ENCODE peak calls at places on chromosomes 5 and 9, in eight cellular contexts. One of them, this sample, is unnamed.

GRCh38 chr5:159051431-159052281 is 48.1 kb downstream of the EBF1 start:
- DNase-seq in neuronal stem cell: no peak
- DNase-seq in RWPE2: no peak
- DNase-seq in AG04450: no peak
- DNase-seq in substantia nigra: peak; percentile 37
- DNase-seq in uterus: peak; percentile 48
- DNase-seq in SK-N-SH: no peak
- DNase-seq in H1: no peak
- DNase-seq in this sample: no peak

GRCh38 chr5:43017438-43017820 is 22.7 kb downstream of the ANXA2R start:
- DNase-seq in uterus: no peak
- DNase-seq in neuronal stem cell: no peak
- DNase-seq in substantia nigra: no peak
- DNase-seq in SK-N-SH: no peak
- DNase-seq in AG04450: no peak
- DNase-seq in H1: no peak
- DNase-seq in RWPE2: no peak
- DNase-seq in this sample: no peak

GRCh38 chr5:172630961-172631360 is 10.1 kb upstream of the NEURL1B start:
- DNase-seq in uterus: peak; percentile 4
- DNase-seq in SK-N-SH: no peak
- DNase-seq in AG04450: no peak
- DNase-seq in neuronal stem cell: no peak
- DNase-seq in RWPE2: peak; percentile 46
- DNase-seq in H1: no peak
- DNase-seq in substantia nigra: no peak
- DNase-seq in this sample: no peak

GRCh38 chr5:175885813-175886212 is 14.4 kb downstream of the CPLX2 start:
- DNase-seq in AG04450: no peak
- DNase-seq in SK-N-SH: no peak
- DNase-seq in uterus: no peak
- DNase-seq in RWPE2: no peak
- DNase-seq in neuronal stem cell: no peak
- DNase-seq in substantia nigra: no peak
- DNase-seq in H1: no peak
- DNase-seq in this sample: no peak

GRCh38 chr9:115058684-115059315 is 59.2 kb downstream of the TNC start:
- DNase-seq in RWPE2: no peak
- DNase-seq in uterus: no peak
- DNase-seq in AG04450: peak; percentile 36
- DNase-seq in SK-N-SH: no peak
- DNase-seq in substantia nigra: no peak
- DNase-seq in H1: no peak
- DNase-seq in neuronal stem cell: no peak
- DNase-seq in this sample: no peak

GRCh38 chr9:134408939-134409737 is 82.9 kb downstream of the RXRA start:
- DNase-seq in SK-N-SH: no peak
- DNase-seq in uterus: no peak
- DNase-seq in neuronal stem cell: no peak
- DNase-seq in RWPE2: no peak
- DNase-seq in AG04450: no peak
- DNase-seq in substantia nigra: no peak
- DNase-seq in H1: no peak
- DNase-seq in this sample: no peak

GRCh38 chr5:170211575-170212334 is 21.0 kb upstream of the C5orf58 start:
- DNase-seq in neuronal stem cell: no peak
- DNase-seq in AG04450: no peak
- DNase-seq in RWPE2: no peak
- DNase-seq in substantia nigra: no peak
- DNase-seq in SK-N-SH: no peak
- DNase-seq in uterus: no peak
- DNase-seq in H1: no peak
- DNase-seq in this sample: no peak

GRCh38 chr5:53298841-53299240 is 181.6 kb upstream of the FST start:
- DNase-seq in uterus: no peak
- DNase-seq in substantia nigra: no peak
- DNase-seq in H1: no peak
- DNase-seq in SK-N-SH: no peak
- DNase-seq in RWPE2: no peak
- DNase-seq in AG04450: no peak
- DNase-seq in neuronal stem cell: no peak
- DNase-seq in this sample: no peak

GRCh38 chr9:74858753-74859414 is 28.8 kb downstream of the TRPM6 start:
- DNase-seq in AG04450: no peak
- DNase-seq in SK-N-SH: no peak
- DNase-seq in H1: no peak
- DNase-seq in substantia nigra: no peak
- DNase-seq in RWPE2: no peak
- DNase-seq in neuronal stem cell: no peak
- DNase-seq in uterus: no peak
- DNase-seq in this sample: no peak

DNA sequence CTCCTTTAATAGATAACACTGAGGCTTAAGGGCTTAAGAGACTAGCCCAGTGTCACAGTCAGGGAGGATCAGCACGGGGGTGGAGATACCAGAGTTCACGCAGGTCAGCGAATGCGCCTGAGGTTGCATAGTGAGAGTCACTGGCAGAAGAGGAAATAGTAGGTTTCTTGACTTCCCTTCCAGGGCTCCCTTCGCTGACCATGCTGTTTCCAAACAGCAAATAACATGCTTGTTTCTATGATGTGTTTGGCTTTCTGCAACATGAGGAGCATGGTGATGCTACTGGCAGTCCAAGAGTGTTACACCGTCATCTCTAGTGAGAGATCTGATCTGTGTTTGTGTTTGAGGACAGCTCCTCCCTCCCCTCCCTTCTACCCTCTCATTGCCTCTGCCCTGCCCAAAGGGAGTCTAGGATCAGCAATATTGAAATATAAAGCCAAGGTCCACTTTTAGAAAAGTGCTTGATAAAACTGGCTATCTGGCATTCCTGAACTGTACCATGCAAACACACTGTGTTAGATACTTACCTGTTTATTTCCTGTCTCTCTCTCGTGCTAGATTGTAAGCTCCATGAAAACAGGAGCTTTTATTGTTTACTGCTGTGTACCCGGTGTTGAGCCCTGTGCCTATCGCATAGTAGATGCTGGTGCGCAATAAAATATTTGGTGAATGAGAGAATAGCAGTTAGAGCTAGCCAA is 12.3 kb downstream of the TLE4 start:
- DNase-seq in SK-N-SH: no peak
- DNase-seq in H1: no peak
- DNase-seq in RWPE2: no peak
- DNase-seq in substantia nigra: no peak
- DNase-seq in AG04450: no peak
- DNase-seq in neuronal stem cell: no peak
- DNase-seq in uterus: no peak
- DNase-seq in this sample: no peak
- H3K27ac ChIP-seq in SK-N-SH: no peak overlapping the region
- H3K27ac ChIP-seq in H1: no peak overlapping the region
- H3K27ac ChIP-seq in RWPE2: no peak overlapping the region
- H3K27ac ChIP-seq in substantia nigra: no peak overlapping the region
- H3K27ac ChIP-seq in AG04450: no peak overlapping the region
- H3K27ac ChIP-seq in neuronal stem cell: no peak overlapping the region
- H3K27ac ChIP-seq in uterus: no peak overlapping the region
- H3K27ac ChIP-seq in this sample: no peak overlapping the region

GRCh38 chr5:72512179-72512860 is 5.1 kb upstream of the ZNF366 start:
- DNase-seq in AG04450: no peak
- DNase-seq in SK-N-SH: no peak
- DNase-seq in RWPE2: no peak
- DNase-seq in neuronal stem cell: no peak
- DNase-seq in uterus: no peak
- DNase-seq in substantia nigra: no peak
- DNase-seq in H1: no peak
- DNase-seq in this sample: no peak
- H3K27ac ChIP-seq in AG04450: no peak overlapping the region
- H3K27ac ChIP-seq in SK-N-SH: peak overlapping the region; percentile 87
- H3K27ac ChIP-seq in RWPE2: peak overlapping the region; percentile 40
- H3K27ac ChIP-seq in neuronal stem cell: no peak overlapping the region
- H3K27ac ChIP-seq in uterus: no peak overlapping the region
- H3K27ac ChIP-seq in substantia nigra: no peak overlapping the region
- H3K27ac ChIP-seq in H1: no peak overlapping the region
- H3K27ac ChIP-seq in this sample: no peak overlapping the region

GRCh38 chr5:72364186-72364585 is 44.0 kb downstream of the PTCD2 start:
- DNase-seq in uterus: no peak
- DNase-seq in neuronal stem cell: no peak
- DNase-seq in substantia nigra: no peak
- DNase-seq in H1: no peak
- DNase-seq in AG04450: no peak
- DNase-seq in SK-N-SH: no peak
- DNase-seq in RWPE2: no peak
- DNase-seq in this sample: no peak
- H3K27ac ChIP-seq in uterus: no peak overlapping the region
- H3K27ac ChIP-seq in neuronal stem cell: no peak overlapping the region
- H3K27ac ChIP-seq in substantia nigra: no peak overlapping the region
- H3K27ac ChIP-seq in H1: no peak overlapping the region
- H3K27ac ChIP-seq in AG04450: no peak overlapping the region
- H3K27ac ChIP-seq in SK-N-SH: no peak overlapping the region
- H3K27ac ChIP-seq in RWPE2: peak overlapping the region; percentile 60
- H3K27ac ChIP-seq in this sample: no peak overlapping the region

DNA sequence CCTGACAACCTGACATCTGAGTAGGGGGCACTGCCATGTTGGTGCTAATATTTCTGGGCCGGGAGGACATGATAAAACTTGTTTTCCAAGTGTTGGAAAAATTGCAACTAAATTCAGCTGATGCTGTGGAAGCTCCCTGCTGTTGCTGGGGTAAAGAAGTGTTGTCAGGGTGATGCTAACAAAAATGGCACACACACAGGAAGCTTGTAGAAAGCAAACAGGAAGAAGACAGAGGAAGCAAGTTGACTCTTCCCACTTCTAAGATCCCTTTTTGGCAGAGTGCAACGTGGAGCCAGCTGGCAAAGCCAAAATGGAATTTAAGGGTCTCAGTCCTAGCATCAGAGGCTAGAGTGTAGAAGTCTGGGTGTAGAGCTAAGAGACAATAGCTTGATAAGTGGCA is 11.3 kb upstream of the RIOK2 start:
- DNase-seq in AG04450: no peak
- DNase-seq in neuronal stem cell: no peak
- DNase-seq in substantia nigra: no peak
- DNase-seq in SK-N-SH: no peak
- DNase-seq in uterus: no peak
- DNase-seq in H1: no peak
- DNase-seq in RWPE2: no peak
- DNase-seq in this sample: peak; percentile 7
- H3K27ac ChIP-seq in AG04450: no peak overlapping the region
- H3K27ac ChIP-seq in neuronal stem cell: no peak overlapping the region
- H3K27ac ChIP-seq in substantia nigra: no peak overlapping the region
- H3K27ac ChIP-seq in SK-N-SH: no peak overlapping the region
- H3K27ac ChIP-seq in uterus: no peak overlapping the region
- H3K27ac ChIP-seq in H1: no peak overlapping the region
- H3K27ac ChIP-seq in RWPE2: no peak overlapping the region
- H3K27ac ChIP-seq in this sample: no peak overlapping the region

GRCh38 chr9:92600742-92601261 is 65.0 kb upstream of the ECM2 start:
- DNase-seq in substantia nigra: no peak
- DNase-seq in AG04450: peak; percentile 24
- DNase-seq in SK-N-SH: no peak
- DNase-seq in neuronal stem cell: no peak
- DNase-seq in H1: no peak
- DNase-seq in uterus: no peak
- DNase-seq in RWPE2: no peak
- DNase-seq in this sample: no peak

GRCh38 chr9:92603100-92603499 is 66.8 kb downstream of the IPPK start:
- DNase-seq in H1: no peak
- DNase-seq in substantia nigra: no peak
- DNase-seq in uterus: no peak
- DNase-seq in SK-N-SH: no peak
- DNase-seq in neuronal stem cell: no peak
- DNase-seq in AG04450: no peak
- DNase-seq in RWPE2: no peak
- DNase-seq in this sample: no peak

GRCh38 chr9:92592946-92593860 is 57.4 kb upstream of the ECM2 start:
- DNase-seq in SK-N-SH: no peak
- DNase-seq in AG04450: no peak
- DNase-seq in uterus: no peak
- DNase-seq in neuronal stem cell: no peak
- DNase-seq in substantia nigra: no peak
- DNase-seq in H1: no peak
- DNase-seq in RWPE2: no peak
- DNase-seq in this sample: no peak

GRCh38 chr9:92600075-92600741 is 64.4 kb upstream of the ECM2 start:
- DNase-seq in neuronal stem cell: no peak
- DNase-seq in substantia nigra: no peak
- DNase-seq in AG04450: no peak
- DNase-seq in RWPE2: no peak
- DNase-seq in H1: no peak
- DNase-seq in SK-N-SH: no peak
- DNase-seq in uterus: no peak
- DNase-seq in this sample: no peak

DNA sequence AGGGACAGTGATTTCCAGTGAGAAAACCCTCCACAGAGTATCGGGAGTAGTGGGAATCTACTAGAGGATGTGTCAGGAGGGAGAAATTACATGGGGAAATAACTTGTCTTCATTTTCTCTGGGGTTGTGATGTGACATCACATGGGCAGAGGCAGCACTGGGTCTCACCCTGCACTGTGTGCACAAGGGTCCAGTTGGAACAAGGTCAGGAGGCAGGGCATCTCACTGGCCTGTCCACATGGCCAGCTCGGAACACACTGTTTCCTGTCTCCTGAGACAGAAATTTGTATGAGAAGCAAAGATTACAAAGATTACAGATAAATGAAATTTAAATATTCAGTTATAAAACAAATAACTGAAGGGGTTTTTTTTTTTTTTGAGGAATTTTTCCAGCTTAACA is 62.6 kb upstream of the ECM2 start:
- DNase-seq in uterus: no peak
- DNase-seq in AG04450: no peak
- DNase-seq in H1: no peak
- DNase-seq in SK-N-SH: no peak
- DNase-seq in substantia nigra: no peak
- DNase-seq in RWPE2: no peak
- DNase-seq in neuronal stem cell: no peak
- DNase-seq in this sample: no peak
- H3K27ac ChIP-seq in uterus: peak overlapping the region; percentile 59
- H3K27ac ChIP-seq in AG04450: no peak overlapping the region
- H3K27ac ChIP-seq in H1: no peak overlapping the region
- H3K27ac ChIP-seq in SK-N-SH: no peak overlapping the region
- H3K27ac ChIP-seq in substantia nigra: no peak overlapping the region
- H3K27ac ChIP-seq in RWPE2: no peak overlapping the region
- H3K27ac ChIP-seq in neuronal stem cell: no peak overlapping the region
- H3K27ac ChIP-seq in this sample: no peak overlapping the region

GRCh38 chr9:76642074-76642473 is 122.2 kb upstream of the PCA3 start:
- DNase-seq in SK-N-SH: no peak
- DNase-seq in H1: no peak
- DNase-seq in substantia nigra: no peak
- DNase-seq in RWPE2: no peak
- DNase-seq in neuronal stem cell: no peak
- DNase-seq in AG04450: no peak
- DNase-seq in uterus: no peak
- DNase-seq in this sample: no peak
- H3K27ac ChIP-seq in SK-N-SH: no peak overlapping the region
- H3K27ac ChIP-seq in H1: no peak overlapping the region
- H3K27ac ChIP-seq in substantia nigra: no peak overlapping the region
- H3K27ac ChIP-seq in RWPE2: no peak overlapping the region
- H3K27ac ChIP-seq in neuronal stem cell: no peak overlapping the region
- H3K27ac ChIP-seq in AG04450: no peak overlapping the region
- H3K27ac ChIP-seq in uterus: no peak overlapping the region
- H3K27ac ChIP-seq in this sample: no peak overlapping the region

This sample was measured in naive thymus-derived CD4-positive, alpha-beta T cell.